ENCODE peak calls at places on chromosomes 6 and 20, in four cellular contexts. S is CD4-positive, alpha-beta T cell; L is upper lobe of right lung; K is CD8-positive, alpha-beta T cell. V is an unnamed sample.

GRCh38 chr6:13985663-13986325 is 61.0 kb downstream of the RNF182 start:
- DNase-seq in S (no peak), L (no peak), K (no peak), V (no peak)

GRCh38 chr20:22536956-22537756 is 47.2 kb downstream of the FOXA2 start:
- DNase-seq in S (no peak), L (no peak), K (no peak), V (no peak)

GRCh38 chr6:15344186-15344506 is 98.3 kb downstream of the JARID2 start:
- DNase-seq in S (no peak), L (no peak), K (no peak), V (no peak)

GRCh38 chr6:158611600-158612041 is 32.9 kb downstream of the DYNLT1 start:
- DNase-seq in S (no peak), L (peak), K (no peak), V (no peak)

GRCh38 chr20:5570442-5570841 is 179.8 kb upstream of the SHLD1 start:
- DNase-seq in S (no peak), L (no peak), K (no peak), V (no peak)

GRCh38 chr6:87366428-87366827 is 21.8 kb downstream of the C6orf163 start:
- DNase-seq in S (no peak), L (no peak), K (no peak), V (no peak)

GRCh38 chr20:55174172-55174571 is 698.8 kb downstream of the DOK5 start:
- DNase-seq in S (no peak), L (no peak), K (no peak), V (no peak)

GRCh38 chr6:75117701-75118100 is 88.2 kb downstream of the COL12A1 start:
- DNase-seq in S (no peak), L (no peak), K (no peak), V (no peak)

GRCh38 chr6:116246089-116246488 is 7.8 kb downstream of the TSPYL4 start:
- DNase-seq in S (no peak), L (no peak), K (no peak), V (no peak)

GRCh38 chr6:41732601-41733348 is 2.6 kb downstream of the TFEB start:
- DNase-seq in S (peak), L (no peak), K (peak), V (no peak)

GRCh38 chr6:50850223-50850751 is 31.6 kb downstream of the TFAP2B start:
- DNase-seq in S (no peak), L (no peak), K (no peak), V (peak)

GRCh38 chr6:27178001-27178730 is 69.3 kb upstream of the PRSS16 start:
- DNase-seq in S (no peak), L (no peak), K (no peak), V (peak)

GRCh38 chr20:57957397-57958049 is 247.7 kb upstream of the PMEPA1 start:
- DNase-seq in S (no peak), L (no peak), K (no peak), V (no peak)

GRCh38 chr20:46939031-46939430 is 44.4 kb downstream of the EYA2 start:
- DNase-seq in S (no peak), L (no peak), K (no peak), V (no peak)

GRCh38 chr20:5039255-5039657 is 37.9 kb upstream of the SLC23A2 start:
- DNase-seq in S (no peak), L (no peak), K (peak), V (no peak)

GRCh38 chr6:92577077-92577719 is 842.2 kb downstream of the EPHA7 start:
- DNase-seq in S (no peak), L (no peak), K (no peak), V (no peak)

GRCh38 chr20:35398660-35399144 is 13.1 kb downstream of the UQCC1 start:
- DNase-seq in S (no peak), L (no peak), K (no peak), V (no peak)

GRCh38 chr6:161684721-161685120 is 410.9 kb upstream of the AGPAT4 start:
- DNase-seq in S (no peak), L (no peak), K (no peak), V (no peak)

GRCh38 chr20:45044601-45045000 is 56.3 kb downstream of the KCNS1 start:
- DNase-seq in S (no peak), L (no peak), K (no peak), V (no peak)

GRCh38 chr6:139743629-139744028 is 369.2 kb upstream of the CITED2 start:
- DNase-seq in S (no peak), L (no peak), K (no peak), V (no peak)

GRCh38 chr20:13839421-13840092 is 54.7 kb downstream of the NDUFAF5 start:
- DNase-seq in S (no peak), L (no peak), K (no peak), V (no peak)

GRCh38 chr6:43827898-43828297 is 57.9 kb downstream of the VEGFA start:
- DNase-seq in S (no peak), L (no peak), K (no peak), V (no peak)

GRCh38 chr6:155093430-155093829 is 98.3 kb downstream of the TIAM2 start:
- DNase-seq in S (no peak), L (no peak), K (peak), V (no peak)

GRCh38 chr6:2765896-2766766 is 938 bp downstream of the WRNIP1 start:
- DNase-seq in S (no peak), L (peak), K (peak), V (peak)

V was measured in body of pancreas.